ENCODE peak calls at places on chromosomes 7 and 10, in four cellular contexts. One of them, this sample, is unnamed. For H3K4me1 and H3K36me3, the result is how much of the 10 kb centered on the place peaks cover.

GRCh38 chr10:68053553-68053952 is 21.5 kb downstream of the HERC4 start:
- DNase-seq in pancreas: no peak
- DNase-seq in GM23338: no peak
- DNase-seq in tibial artery: no peak
- DNase-seq in this sample: no peak

GRCh38 chr10:90859321-90859751 is 1.5 kb upstream of the HTR7 start:
- DNase-seq in GM23338: no peak
- DNase-seq in pancreas: no peak
- DNase-seq in tibial artery: no peak
- DNase-seq in this sample: no peak

GRCh38 chr10:29479081-29479917 is 155.5 kb downstream of the SVIL start:
- DNase-seq in pancreas: no peak
- DNase-seq in GM23338: no peak
- DNase-seq in tibial artery: no peak
- DNase-seq in this sample: no peak

GRCh38 chr10:5945203-5945534 is 32.2 kb downstream of the IL15RA start:
- DNase-seq in tibial artery: no peak
- DNase-seq in GM23338: no peak
- DNase-seq in pancreas: no peak
- DNase-seq in this sample: no peak

GRCh38 chr10:86376403-86376802 is 9.8 kb upstream of the GRID1 start:
- DNase-seq in GM23338: no peak
- DNase-seq in tibial artery: no peak
- DNase-seq in pancreas: no peak
- DNase-seq in this sample: peak

GRCh38 chr7:138924551-138925225 is 56.5 kb downstream of the KIAA1549 start:
- DNase-seq in tibial artery: no peak
- DNase-seq in GM23338: no peak
- DNase-seq in pancreas: no peak
- DNase-seq in this sample: no peak

GRCh38 chr7:44286182-44286617 is 39.2 kb downstream of the CAMK2B start:
- DNase-seq in tibial artery: peak
- DNase-seq in GM23338: peak
- DNase-seq in pancreas: no peak
- DNase-seq in this sample: peak

GRCh38 chr10:78910021-78910420 is 158.7 kb upstream of the ZMIZ1 start:
- DNase-seq in pancreas: no peak
- DNase-seq in GM23338: no peak
- DNase-seq in tibial artery: peak
- DNase-seq in this sample: no peak

GRCh38 chr10:5656737-5657579 is 9.4 kb downstream of the ASB13 start:
- DNase-seq in tibial artery: no peak
- DNase-seq in pancreas: no peak
- DNase-seq in GM23338: no peak
- DNase-seq in this sample: no peak

GRCh38 chr7:3655635-3656034 is 354.6 kb downstream of the SDK1 start:
- DNase-seq in pancreas: peak
- DNase-seq in tibial artery: no peak
- DNase-seq in GM23338: no peak
- DNase-seq in this sample: peak

GRCh38 chr7:92177362-92177761 is 1.6 kb downstream of the LRRD1 start:
- DNase-seq in tibial artery: no peak
- DNase-seq in pancreas: no peak
- DNase-seq in GM23338: no peak
- DNase-seq in this sample: no peak

GRCh38 chr7:3861941-3862340 is 560.9 kb downstream of the SDK1 start:
- DNase-seq in pancreas: no peak
- DNase-seq in tibial artery: no peak
- DNase-seq in GM23338: peak
- DNase-seq in this sample: peak

GRCh38 chr7:1358376-1359050 is 100.8 kb downstream of the MICALL2 start:
- DNase-seq in pancreas: no peak
- DNase-seq in GM23338: no peak
- DNase-seq in tibial artery: no peak
- DNase-seq in this sample: peak

GRCh38 chr7:115409682-115410426 is 488.0 kb downstream of the MDFIC start:
- DNase-seq in tibial artery: no peak
- DNase-seq in GM23338: no peak
- DNase-seq in pancreas: no peak
- DNase-seq in this sample: no peak

GRCh38 chr7:90824386-90825307 is 228.5 kb downstream of the CDK14 start:
- DNase-seq in tibial artery: no peak
- DNase-seq in pancreas: no peak
- DNase-seq in GM23338: no peak
- DNase-seq in this sample: no peak

GRCh38 chr7:155644971-155645509 is 579 bp downstream of the RBM33 start:
- DNase-seq in pancreas: no peak
- DNase-seq in tibial artery: peak
- DNase-seq in GM23338: peak
- DNase-seq in this sample: peak

GRCh38 chr7:157423886-157424565 is 87.2 kb downstream of the DNAJB6 start:
- DNase-seq in tibial artery: no peak
- DNase-seq in pancreas: no peak
- DNase-seq in GM23338: no peak
- DNase-seq in this sample: peak

GRCh38 chr10:117754770-117755510 is 212.4 kb downstream of the EMX2 start:
- DNase-seq in pancreas: no peak
- DNase-seq in GM23338: no peak
- DNase-seq in tibial artery: no peak
- DNase-seq in this sample: no peak

GRCh38 chr10:58348571-58349033 is 13.8 kb downstream of the UBE2D1 start:
- DNase-seq in tibial artery: no peak
- DNase-seq in GM23338: peak
- DNase-seq in pancreas: no peak
- DNase-seq in this sample: no peak

GRCh38 chr10:120115959-120116358 is 223.4 kb downstream of the SEC23IP start:
- DNase-seq in GM23338: no peak
- DNase-seq in tibial artery: no peak
- DNase-seq in pancreas: no peak
- DNase-seq in this sample: peak

GRCh38 chr7:22949944-22950343 is 64.0 kb downstream of the HYCC1 start:
- DNase-seq in tibial artery: no peak
- DNase-seq in pancreas: no peak
- DNase-seq in GM23338: peak
- DNase-seq in this sample: no peak

GRCh38 chr7:105682331-105683070 is 101.2 kb upstream of the EFCAB10 start:
- DNase-seq in GM23338: no peak
- DNase-seq in pancreas: no peak
- DNase-seq in tibial artery: no peak
- DNase-seq in this sample: no peak

GRCh38 chr10:80457554-80458262 is 3.6 kb downstream of the TSPAN14 start:
- DNase-seq in tibial artery: peak
- DNase-seq in pancreas: no peak
- DNase-seq in GM23338: peak
- DNase-seq in this sample: no peak

GRCh38 chr7:5661941-5662340 is 119.5 kb downstream of the RNF216 start:
- DNase-seq in GM23338: no peak
- DNase-seq in tibial artery: no peak
- DNase-seq in pancreas: no peak
- DNase-seq in this sample: no peak

GRCh38 chr10:68826764-68827591 is at the start of gene STOX1:
- DNase-seq in GM23338: peak
- DNase-seq in tibial artery: peak
- DNase-seq in pancreas: peak
- DNase-seq in this sample: peak

GRCh38 chr7:90119178-90119971 is 34.9 kb upstream of the STEAP1 start:
- DNase-seq in tibial artery: no peak
- DNase-seq in GM23338: peak
- DNase-seq in pancreas: peak
- DNase-seq in this sample: peak

DNA sequence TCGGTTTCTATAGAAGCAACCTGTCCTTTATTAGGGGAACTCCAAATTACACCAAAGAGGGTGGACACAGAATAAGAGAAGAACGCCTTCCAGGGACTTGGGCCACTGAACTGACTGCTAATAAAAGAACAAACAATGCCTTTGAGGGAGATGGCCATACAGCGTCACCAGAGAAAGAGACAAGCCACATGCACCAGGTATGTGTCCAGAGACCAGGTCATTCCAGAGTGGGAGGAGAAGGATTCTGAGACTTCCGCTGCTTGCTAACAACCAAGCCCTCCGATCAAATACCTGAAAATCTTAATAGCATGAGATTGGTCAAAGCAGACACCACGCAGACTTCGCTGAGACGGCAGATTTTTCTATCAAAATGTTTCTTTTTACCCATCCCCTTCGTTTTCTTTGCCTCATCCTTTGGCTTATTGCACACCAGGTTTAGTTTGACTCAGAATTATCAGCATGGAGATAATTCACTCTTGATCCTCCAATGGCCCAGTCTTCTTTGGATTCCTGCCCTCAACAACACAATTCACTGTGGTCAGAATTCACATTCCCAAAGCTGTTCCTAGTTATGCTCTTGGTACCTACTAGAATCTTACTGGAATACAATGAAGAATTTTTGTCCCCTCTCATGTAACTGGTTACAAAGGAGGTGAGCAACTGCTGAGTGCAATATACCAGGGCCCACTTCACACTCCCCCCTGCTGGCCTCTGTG is 87.4 kb upstream of the DDC start:
- DNase-seq in GM23338: no peak
- DNase-seq in pancreas: no peak
- DNase-seq in tibial artery: peak
- DNase-seq in this sample: no peak
- H3K4me1 ChIP-seq in GM23338: under half
- H3K4me1 ChIP-seq in pancreas: under half
- H3K4me1 ChIP-seq in tibial artery: under half
- H3K4me1 ChIP-seq in this sample: under half

GRCh38 chr10:52170776-52171175 is 143.3 kb upstream of the DKK1 start:
- DNase-seq in pancreas: no peak
- DNase-seq in GM23338: peak
- DNase-seq in tibial artery: no peak
- DNase-seq in this sample: no peak

DNA sequence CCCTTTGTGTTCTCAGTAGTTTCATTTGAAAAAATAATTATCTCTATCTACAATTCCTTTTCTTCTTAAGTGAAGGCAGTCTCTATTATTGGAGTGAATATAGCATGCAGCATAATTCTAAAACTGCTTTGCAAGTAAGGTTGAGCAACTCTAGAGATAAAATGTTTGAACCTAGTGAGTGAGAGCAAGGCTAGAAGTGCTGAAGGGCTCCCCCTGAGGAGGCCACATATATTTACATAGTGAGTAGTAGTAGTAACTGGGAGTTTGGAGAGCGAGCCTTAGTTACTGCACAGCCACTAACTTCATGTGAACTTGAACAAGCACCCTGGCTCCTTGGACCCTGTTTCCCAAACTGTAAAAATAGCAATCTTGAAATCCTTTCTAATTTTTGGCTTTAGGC is 141.5 kb upstream of the DKK1 start:
- DNase-seq in pancreas: no peak
- DNase-seq in GM23338: peak
- DNase-seq in tibial artery: no peak
- DNase-seq in this sample: no peak
- TF ChIP-seq CTCF in pancreas: no peak
- TF ChIP-seq CTCF in GM23338: peak
- TF ChIP-seq CTCF in tibial artery: no peak
- TF ChIP-seq CTCF in this sample: no peak

GRCh38 chr7:2637066-2637471 is 5.3 kb downstream of the TTYH3 start:
- DNase-seq in tibial artery: no peak
- DNase-seq in GM23338: no peak
- DNase-seq in pancreas: no peak
- DNase-seq in this sample: no peak

GRCh38 chr7:2639994-2640830 is 8.4 kb downstream of the TTYH3 start:
- DNase-seq in GM23338: no peak
- DNase-seq in pancreas: peak
- DNase-seq in tibial artery: no peak
- DNase-seq in this sample: no peak

GRCh38 chr7:2639151-2639993 is 7.6 kb downstream of the TTYH3 start:
- DNase-seq in pancreas: no peak
- DNase-seq in tibial artery: no peak
- DNase-seq in GM23338: no peak
- DNase-seq in this sample: no peak

GRCh38 chr7:2637505-2638223 is 5.9 kb downstream of the TTYH3 start:
- DNase-seq in GM23338: no peak
- DNase-seq in pancreas: no peak
- DNase-seq in tibial artery: peak
- DNase-seq in this sample: peak

DNA sequence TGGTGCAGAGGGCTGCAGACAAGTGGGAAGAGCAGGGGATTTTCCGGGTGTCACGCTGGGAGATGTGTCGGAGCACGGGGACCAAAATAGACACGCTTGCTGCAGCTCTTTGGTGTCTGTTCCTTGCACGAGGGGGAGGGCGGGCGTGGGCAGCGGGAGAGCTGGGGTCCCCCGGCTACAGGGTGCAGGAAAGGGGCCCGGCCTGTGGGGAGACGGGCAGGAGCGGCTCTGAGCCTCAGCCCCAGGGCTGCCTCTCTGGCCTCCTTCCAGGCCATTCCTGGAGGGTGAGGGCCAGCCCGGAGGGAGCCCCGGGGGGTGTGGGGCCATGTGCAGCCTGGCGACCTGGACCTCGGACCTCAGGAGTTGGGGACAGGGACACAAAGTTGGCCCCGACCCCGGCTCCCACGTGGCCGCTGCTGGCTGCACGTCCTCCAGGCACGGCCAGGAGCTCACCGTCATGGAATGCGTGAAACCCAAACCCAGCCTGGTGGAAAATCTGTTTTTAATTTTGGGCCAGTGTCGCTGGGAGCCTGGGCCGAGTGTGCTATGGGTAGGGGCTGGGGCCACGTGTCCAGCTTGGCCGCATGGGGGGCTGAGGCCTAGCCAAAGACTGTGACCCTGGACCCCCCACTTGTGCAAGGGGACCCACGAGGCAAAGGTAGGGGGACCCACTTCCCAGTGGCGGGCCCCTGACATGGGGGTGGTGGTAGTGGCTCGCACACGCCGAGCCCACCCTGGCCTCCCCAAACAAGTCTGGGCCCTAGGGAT is 6.6 kb downstream of the TTYH3 start:
- DNase-seq in tibial artery: peak
- DNase-seq in pancreas: no peak
- DNase-seq in GM23338: no peak
- DNase-seq in this sample: no peak
- H3K36me3 ChIP-seq in tibial artery: under half
- H3K36me3 ChIP-seq in pancreas: under half
- H3K36me3 ChIP-seq in GM23338: under half
- H3K36me3 ChIP-seq in this sample: under half

GRCh38 chr10:110357871-110358270 is 53.2 kb upstream of the SMNDC1 start:
- DNase-seq in tibial artery: no peak
- DNase-seq in GM23338: no peak
- DNase-seq in pancreas: no peak
- DNase-seq in this sample: no peak

GRCh38 chr10:110360857-110361474 is 56.2 kb upstream of the SMNDC1 start:
- DNase-seq in tibial artery: no peak
- DNase-seq in pancreas: no peak
- DNase-seq in GM23338: peak
- DNase-seq in this sample: no peak

GRCh38 chr10:110357252-110357780 is 52.6 kb upstream of the SMNDC1 start:
- DNase-seq in GM23338: no peak
- DNase-seq in pancreas: no peak
- DNase-seq in tibial artery: no peak
- DNase-seq in this sample: peak

GRCh38 chr10:110358278-110358677 is 53.6 kb upstream of the SMNDC1 start:
- DNase-seq in GM23338: no peak
- DNase-seq in pancreas: no peak
- DNase-seq in tibial artery: no peak
- DNase-seq in this sample: no peak

GRCh38 chr10:110358869-110359629 is 54.3 kb upstream of the SMNDC1 start:
- DNase-seq in GM23338: peak
- DNase-seq in tibial artery: no peak
- DNase-seq in pancreas: peak
- DNase-seq in this sample: no peak
- H3K4me1 ChIP-seq in GM23338: under half
- H3K4me1 ChIP-seq in tibial artery: under half
- H3K4me1 ChIP-seq in pancreas: under half
- H3K4me1 ChIP-seq in this sample: under half

GRCh38 chr7:120819861-120820260 is 38.1 kb downstream of the TSPAN12 start:
- DNase-seq in pancreas: no peak
- DNase-seq in tibial artery: no peak
- DNase-seq in GM23338: no peak
- DNase-seq in this sample: no peak
- TF ChIP-seq CTCF in pancreas: no peak
- TF ChIP-seq CTCF in tibial artery: no peak
- TF ChIP-seq CTCF in GM23338: peak
- TF ChIP-seq CTCF in this sample: no peak